ENCODE peak calls at places on chromosome 13, in eight cellular contexts. T, Z, I, G, J, S, P and E are unnamed samples.

GRCh38 chr13:35700661-35701060 is 224.2 kb upstream of the MAB21L1 start:
- DNase-seq in T (no peak), Z (no peak), I (no peak), G (no peak), J (peak; percentile 83), S (no peak), P (no peak), E (no peak)

GRCh38 chr13:111402441-111402840 is 82.0 kb downstream of the TEX29 start:
- DNase-seq in T (peak; percentile 20), Z (no peak), I (no peak), G (no peak), J (no peak), S (no peak), P (no peak), E (no peak)

GRCh38 chr13:78169386-78169785 is 250.8 kb upstream of the EDNRB start:
- DNase-seq in T (peak; percentile 35), Z (no peak), I (no peak), G (no peak), J (no peak), S (no peak), P (no peak), E (no peak)

GRCh38 chr13:52838433-52839107 is 9.9 kb downstream of the PCDH8 start:
- DNase-seq in T (no peak), Z (no peak), I (no peak), G (no peak), J (no peak), S (no peak), P (no peak), E (no peak)

GRCh38 chr13:93687261-93687660 is 460.7 kb downstream of the GPC6 start:
- DNase-seq in T (no peak), Z (no peak), I (no peak), G (no peak), J (peak; percentile 51), S (no peak), P (no peak), E (no peak)

GRCh38 chr13:43522788-43523187 is 264.0 kb downstream of the ENOX1 start:
- DNase-seq in T (no peak), Z (no peak), I (no peak), G (no peak), J (peak; percentile 59), S (no peak), P (no peak), E (no peak)

GRCh38 chr13:33799950-33800592 is 17.9 kb upstream of the RFC3 start:
- DNase-seq in T (no peak), Z (peak; percentile 45), I (no peak), G (no peak), J (peak; percentile 10), S (no peak), P (no peak), E (no peak)

GRCh38 chr13:25064396-25064795 is 31.5 kb upstream of the PABPC3 start:
- DNase-seq in T (no peak), Z (no peak), I (no peak), G (no peak), J (no peak), S (no peak), P (no peak), E (no peak)

GRCh38 chr13:102582256-102582655 is 14.5 kb upstream of the TPP2 start:
- DNase-seq in T (no peak), Z (no peak), I (no peak), G (no peak), J (no peak), S (no peak), P (no peak), E (no peak)

GRCh38 chr13:76953921-76954320 is 5.6 kb downstream of the ACOD1 start:
- DNase-seq in T (no peak), Z (no peak), I (no peak), G (no peak), J (no peak), S (no peak), P (no peak), E (no peak)

GRCh38 chr13:111031531-111031961 is 83.6 kb upstream of the ARHGEF7 start:
- DNase-seq in T (no peak), Z (no peak), I (no peak), G (no peak), J (peak; percentile 51), S (no peak), P (peak; percentile 85), E (no peak)

GRCh38 chr13:111957913-111958450 is 109.0 kb upstream of the SOX1 start:
- DNase-seq in T (no peak), Z (no peak), I (no peak), G (no peak), J (no peak), S (no peak), P (no peak), E (no peak)

GRCh38 chr13:103044054-103044453 is 22.2 kb downstream of the SLC10A2 start:
- DNase-seq in T (no peak), Z (no peak), I (no peak), G (no peak), J (no peak), S (no peak), P (no peak), E (no peak)

GRCh38 chr13:95182570-95183285 is 118.5 kb downstream of the ABCC4 start:
- DNase-seq in T (no peak), Z (no peak), I (no peak), G (no peak), J (no peak), S (no peak), P (no peak), E (peak; percentile 23)

GRCh38 chr13:27405521-27406134 is 18.8 kb upstream of the GTF3A start:
- DNase-seq in T (no peak), Z (no peak), I (no peak), G (no peak), J (no peak), S (no peak), P (no peak), E (no peak)

GRCh38 chr13:74246398-74246975 is 112.3 kb upstream of the KLF12 start:
- DNase-seq in T (no peak), Z (no peak), I (no peak), G (no peak), J (no peak), S (no peak), P (no peak), E (no peak)

GRCh38 chr13:40597735-40598365 is 68.6 kb downstream of the FOXO1 start:
- DNase-seq in T (no peak), Z (no peak), I (no peak), G (no peak), J (no peak), S (no peak), P (no peak), E (no peak)

GRCh38 chr13:94464771-94465170 is 14.7 kb downstream of the DCT start:
- DNase-seq in T (no peak), Z (no peak), I (no peak), G (no peak), J (no peak), S (no peak), P (no peak), E (no peak)

GRCh38 chr13:53126803-53127202 is 98.2 kb downstream of the OLFM4 start:
- DNase-seq in T (no peak), Z (no peak), I (no peak), G (no peak), J (peak; percentile 21), S (no peak), P (no peak), E (no peak)

GRCh38 chr13:29435125-29435911 is 160.2 kb downstream of the SLC7A1 start:
- DNase-seq in T (no peak), Z (no peak), I (no peak), G (no peak), J (peak; percentile 92), S (no peak), P (no peak), E (no peak)

GRCh38 chr13:66077286-66077685 is 1152.8 kb downstream of the PCDH9 start:
- DNase-seq in T (no peak), Z (no peak), I (no peak), G (no peak), J (no peak), S (no peak), P (no peak), E (no peak)

GRCh38 chr13:78601886-78602560 is 1.3 kb downstream of the POU4F1 start:
- DNase-seq in T (no peak), Z (no peak), I (no peak), G (no peak), J (no peak), S (no peak), P (no peak), E (no peak)

GRCh38 chr13:44967656-44968451 is 21.4 kb downstream of the NUFIP1 start:
- DNase-seq in T (no peak), Z (peak; percentile 18), I (no peak), G (no peak), J (no peak), S (no peak), P (no peak), E (no peak)
- TF ChIP-seq CTCF in T (peak; percentile 42), Z (no peak), I (peak; percentile 6), G (no peak), J (peak; percentile 43), S (no peak), P (no peak), E (no peak)

GRCh38 chr13:69585656-69586055 is 522.0 kb upstream of the ATXN8OS start:
- DNase-seq in T (no peak), Z (no peak), I (no peak), G (no peak), J (no peak), S (no peak), P (no peak), E (no peak)
- TF ChIP-seq CTCF in T (no peak), Z (no peak), I (no peak), G (peak; percentile 58), J (no peak), S (no peak), P (no peak), E (no peak)

DNA sequence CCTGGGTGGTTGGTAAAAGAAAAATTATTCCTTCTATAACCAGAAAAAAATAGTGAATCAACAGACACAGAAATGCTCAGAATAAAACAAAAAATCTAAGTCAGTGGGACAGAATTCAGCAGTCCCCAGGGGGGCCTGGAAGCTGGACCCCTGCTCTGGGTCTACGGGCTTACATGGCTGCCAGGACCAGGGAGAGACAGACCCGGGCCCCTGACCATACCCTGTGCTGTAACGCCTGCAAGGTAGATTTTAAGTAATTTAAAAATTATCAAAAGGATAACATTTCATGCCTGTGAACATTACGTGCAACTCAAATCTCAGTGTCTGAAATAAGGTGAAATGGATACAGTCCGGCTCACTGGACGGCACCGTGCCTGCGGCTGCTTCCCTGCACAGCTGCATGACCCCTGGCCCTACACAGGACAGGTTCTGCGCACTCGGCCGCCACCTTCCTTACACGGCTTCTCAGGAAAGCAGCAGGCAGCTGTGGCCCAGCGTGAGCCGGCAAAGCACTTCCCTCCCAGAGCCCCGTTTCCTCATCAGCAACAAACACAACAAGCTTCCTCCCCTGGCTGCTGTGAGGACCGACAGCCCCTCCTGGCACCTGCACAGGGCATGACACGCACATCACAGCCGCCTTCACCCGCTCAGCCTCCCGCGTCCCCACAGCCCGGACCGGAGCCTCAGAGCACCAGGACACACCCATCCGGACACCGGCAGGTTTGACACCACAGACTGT is 22.2 kb downstream of the RASA3 start:
- DNase-seq in T (peak; percentile 58), Z (peak; percentile 13), I (no peak), G (peak; percentile 73), J (no peak), S (peak; percentile 79), P (peak; percentile 83), E (peak; percentile 72)
- TF ChIP-seq CTCF in T (peak; percentile 27), Z (no peak), I (no peak), G (peak; percentile 34), J (no peak), S (peak; percentile 67), P (peak; percentile 71), E (peak; percentile 33)

DNA sequence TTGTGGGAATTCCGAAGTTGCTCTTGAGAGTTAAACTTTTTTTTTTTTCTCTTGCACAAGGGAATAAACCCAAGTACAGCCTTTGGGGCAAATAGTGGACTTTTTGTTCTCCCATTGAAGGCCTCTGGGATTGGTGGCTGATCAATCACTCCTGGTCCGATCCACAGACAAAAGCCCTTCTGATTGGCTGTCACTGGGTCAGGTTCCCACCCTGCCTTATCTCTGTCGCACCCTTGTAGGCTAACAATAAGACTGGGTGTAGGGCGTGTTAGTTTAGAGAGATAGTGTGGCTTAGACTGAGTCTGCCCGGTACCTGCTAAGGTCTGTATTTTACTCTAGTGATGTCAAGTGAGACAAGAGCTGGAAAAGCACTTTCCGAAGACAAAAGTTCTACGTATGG is 380.8 kb downstream of the NDFIP2 start:
- DNase-seq in T (peak; percentile 48), Z (no peak), I (no peak), G (no peak), J (no peak), S (no peak), P (no peak), E (no peak)
- TF ChIP-seq CTCF in T (no peak), Z (no peak), I (no peak), G (no peak), J (no peak), S (no peak), P (no peak), E (no peak)